ENCODE peak calls at places on chromosome 9, in nine cellular contexts. B is activated CD4-positive, alpha-beta T cell treated with anti-CD3 and anti-CD28 coated beads, Interleukin-2, amount 50 U/mL, for 4 hours; Z is fibroblast of gingiva; T is AG08395; C is RPMI7951; L is stimulated activated naive CD8-positive, alpha-beta T cell treated with anti-CD3 and anti-CD28 coated beads, Interleukin-15, amount 100 ng/mL, for 72 hours; W is renal cortical epithelial cell; K is T-helper 2 cell; H is fibroblast of lung. J is an unnamed sample.

GRCh38 chr9:123058834-123059233 is 25.4 kb downstream of the GPR21 start:
- DNase-seq in B (no peak), Z (peak), T (no peak), C (peak), L (no peak), W (peak), K (no peak), H (peak), J (no peak)

GRCh38 chr9:5485365-5486085 is 24.8 kb upstream of the PDCD1LG2 start:
- DNase-seq in B (no peak), Z (peak), T (no peak), C (no peak), L (no peak), W (no peak), K (no peak), H (no peak), J (no peak)

GRCh38 chr9:136625101-136626065 is 37.3 kb upstream of the EGFL7 start:
- DNase-seq in B (no peak), Z (peak), T (peak), C (peak), L (no peak), W (peak), K (no peak), H (peak), J (peak)

GRCh38 chr9:21684231-21684630 is 118.2 kb upstream of the MTAP start:
- DNase-seq in B (no peak), Z (no peak), T (no peak), C (no peak), L (no peak), W (no peak), K (no peak), H (no peak), J (no peak)

GRCh38 chr9:89658401-89658800 is 53.6 kb downstream of the GADD45G start:
- DNase-seq in B (no peak), Z (no peak), T (no peak), C (no peak), L (no peak), W (no peak), K (no peak), H (no peak), J (no peak)

GRCh38 chr9:132235894-132236661 is 74.2 kb downstream of the NTNG2 start:
- DNase-seq in B (peak), Z (peak), T (peak), C (peak), L (peak), W (peak), K (peak), H (peak), J (peak)

GRCh38 chr9:74094766-74095165 is 402.4 kb upstream of the RORB start:
- DNase-seq in B (no peak), Z (no peak), T (no peak), C (no peak), L (no peak), W (no peak), K (no peak), H (no peak), J (no peak)

GRCh38 chr9:106864533-106865143 is 1.7 kb downstream of the ZNF462 start:
- DNase-seq in B (no peak), Z (peak), T (peak), C (peak), L (no peak), W (no peak), K (no peak), H (peak), J (peak)

GRCh38 chr9:36903541-36904435 is 130.3 kb downstream of the PAX5 start:
- DNase-seq in B (no peak), Z (no peak), T (peak), C (peak), L (peak), W (peak), K (no peak), H (peak), J (no peak)

GRCh38 chr9:95952471-95952870 is 77.0 kb downstream of the ERCC6L2 start:
- DNase-seq in B (no peak), Z (peak), T (no peak), C (no peak), L (no peak), W (no peak), K (no peak), H (peak), J (no peak)

GRCh38 chr9:124834586-124834985 is 18.7 kb upstream of the WDR38 start:
- DNase-seq in B (no peak), Z (no peak), T (peak), C (peak), L (no peak), W (peak), K (no peak), H (peak), J (no peak)